ENCODE peak calls at places on chromosome 17, in seven cellular contexts. W is CD8-positive, alpha-beta memory T cell; M is stomach; P is kidney epithelial cell; S is hepatocyte; L is SJSA1; G is psoas muscle. X is an unnamed sample.

GRCh38 chr17:74442291-74442669 is 10.4 kb downstream of the GPRC5C start:
- DNase-seq in L (no peak), S (no peak), M (no peak), P (no peak), G (peak; percentile 48), W (no peak), X (no peak)

GRCh38 chr17:17587614-17588336 is 3.7 kb downstream of the PEMT start:
- DNase-seq in W (no peak), G (no peak), S (no peak), P (no peak), M (no peak), L (no peak), X (no peak)

GRCh38 chr17:10777890-10778289 is 26.0 kb downstream of the TMEM238L start:
- DNase-seq in M (peak; percentile 31), W (no peak), G (no peak), P (no peak), S (no peak), L (no peak), X (no peak)

GRCh38 chr17:76547183-76547641 is 7.4 kb downstream of the PRCD start:
- DNase-seq in W (peak; percentile 76), G (no peak), L (peak; percentile 89), P (no peak), S (peak; percentile 82), M (peak; percentile 51), X (peak; percentile 91)

GRCh38 chr17:63286254-63286653 is 159.9 kb downstream of the CYB561 start:
- DNase-seq in G (no peak), L (no peak), S (no peak), M (no peak), P (no peak), W (no peak), X (no peak)

GRCh38 chr17:57636985-57637667 is 108.0 kb downstream of the CCDC182 start:
- DNase-seq in S (no peak), W (no peak), L (no peak), G (peak; percentile 40), P (no peak), M (no peak), X (peak; percentile 95)

GRCh38 chr17:57234252-57235092 is 21.9 kb upstream of the MSI2 start:
- DNase-seq in G (no peak), M (no peak), W (no peak), L (no peak), P (no peak), S (no peak), X (no peak)

GRCh38 chr17:28498652-28499365 is 7.3 kb upstream of the FOXN1 start:
- DNase-seq in P (no peak), G (no peak), M (no peak), S (no peak), L (no peak), W (no peak), X (no peak)

GRCh38 chr17:29585080-29585751 is 4.2 kb downstream of the GIT1 start:
- DNase-seq in W (no peak), S (no peak), M (no peak), G (peak; percentile 53), L (no peak), P (no peak), X (no peak)

GRCh38 chr17:70636517-70637133 is 467.3 kb downstream of the KCNJ2 start:
- DNase-seq in L (peak; percentile 23), S (peak; percentile 58), M (no peak), W (no peak), G (no peak), P (no peak), X (no peak)

GRCh38 chr17:45961206-45961605 is 37.8 kb upstream of the STH start:
- DNase-seq in S (no peak), W (no peak), M (no peak), L (no peak), G (no peak), P (no peak), X (no peak)

GRCh38 chr17:76643553-76644148 is at the start of gene ST6GALNAC1:
- DNase-seq in L (no peak), S (peak; percentile 64), W (no peak), G (no peak), M (peak; percentile 85), P (no peak), X (no peak)

GRCh38 chr17:57408064-57408811 is 151.9 kb downstream of the MSI2 start:
- DNase-seq in W (no peak), S (peak; percentile 61), G (no peak), L (no peak), P (no peak), M (no peak), X (no peak)

GRCh38 chr17:61880589-61881102 is 17.3 kb upstream of the BRIP1 start:
- DNase-seq in P (no peak), G (no peak), S (no peak), W (no peak), M (no peak), L (no peak), X (no peak)

GRCh38 chr17:14201595-14201994 is 35.1 kb downstream of the CDRT15 start:
- DNase-seq in S (no peak), L (no peak), P (no peak), G (no peak), W (peak; percentile 72), M (no peak), X (no peak)

GRCh38 chr17:61571624-61572023 is 19.4 kb downstream of the NACA2 start:
- DNase-seq in S (no peak), W (no peak), G (no peak), P (no peak), L (no peak), M (no peak), X (no peak)

GRCh38 chr17:31048142-31048541 is 46.6 kb upstream of the NF1 start:
- DNase-seq in W (no peak), M (no peak), G (no peak), P (no peak), S (no peak), L (no peak), X (no peak)

GRCh38 chr17:21089933-21090888 is 36.6 kb upstream of the DHRS7B start:
- DNase-seq in G (no peak), M (no peak), S (no peak), L (no peak), P (no peak), W (no peak), X (no peak)

GRCh38 chr17:47363171-47363570 is 39.4 kb downstream of the EFCAB13 start:
- DNase-seq in W (no peak), M (no peak), G (no peak), S (no peak), L (no peak), P (no peak), X (no peak)

GRCh38 chr17:37743612-37743874 is 1.3 kb downstream of the HNF1B start:
- DNase-seq in P (no peak), W (no peak), S (peak; percentile 81), L (no peak), G (no peak), M (peak; percentile 57), X (no peak)

GRCh38 chr17:78120537-78120936 is 8.0 kb downstream of the TMC6 start:
- DNase-seq in W (peak; percentile 42), G (no peak), P (no peak), M (no peak), L (no peak), S (no peak), X (no peak)

DNA sequence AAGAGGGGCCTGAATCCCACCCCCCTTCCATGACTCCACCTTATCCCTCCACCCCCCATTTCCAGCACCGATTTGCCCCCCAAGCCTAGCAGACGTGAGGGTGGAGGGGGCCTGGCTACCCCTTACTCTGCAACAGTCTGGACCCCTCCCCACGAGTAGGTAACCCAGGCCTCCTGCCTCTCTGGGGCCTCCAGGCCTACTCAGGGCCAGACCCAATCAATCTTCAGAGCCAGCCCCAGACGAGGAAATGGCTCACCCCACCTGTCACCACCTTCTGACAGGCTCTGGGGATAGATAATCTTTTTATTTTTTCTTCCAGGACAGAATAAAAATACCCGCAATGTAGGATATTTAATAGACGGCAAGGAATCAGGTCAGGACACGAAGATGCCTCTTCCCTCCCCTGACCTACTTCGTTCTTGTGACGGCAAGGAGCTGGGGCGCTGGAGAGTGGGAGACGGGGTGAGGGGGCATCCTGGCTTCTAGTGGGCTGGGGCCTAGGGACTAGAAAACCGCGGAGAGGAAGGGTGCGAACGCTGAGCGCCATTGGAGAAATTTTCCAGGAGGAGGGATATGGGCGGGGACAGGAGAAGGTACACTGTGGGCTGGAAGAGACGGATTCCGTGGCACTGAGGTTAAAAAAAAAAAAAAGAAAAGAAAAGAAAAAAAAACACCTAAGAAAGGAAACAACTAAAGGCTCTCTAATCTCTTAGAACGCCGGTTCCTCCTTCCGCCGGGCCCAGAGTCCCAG is 872 bp upstream of the PLXDC1 start:
- DNase-seq in L (no peak), S (peak; percentile 54), G (peak; percentile 60), W (peak; percentile 64), M (no peak), P (no peak), X (peak; percentile 83)
- H3K4me3 ChIP-seq in L (peak overlapping the region; percentile 52), S (peak overlapping the region; percentile 1), G (peak overlapping the region; percentile 84), W (peak overlapping the region; percentile 87), M (peak overlapping the region; percentile 65), P (peak overlapping the region; percentile 32), X (peak overlapping the region; percentile 87)

DNA sequence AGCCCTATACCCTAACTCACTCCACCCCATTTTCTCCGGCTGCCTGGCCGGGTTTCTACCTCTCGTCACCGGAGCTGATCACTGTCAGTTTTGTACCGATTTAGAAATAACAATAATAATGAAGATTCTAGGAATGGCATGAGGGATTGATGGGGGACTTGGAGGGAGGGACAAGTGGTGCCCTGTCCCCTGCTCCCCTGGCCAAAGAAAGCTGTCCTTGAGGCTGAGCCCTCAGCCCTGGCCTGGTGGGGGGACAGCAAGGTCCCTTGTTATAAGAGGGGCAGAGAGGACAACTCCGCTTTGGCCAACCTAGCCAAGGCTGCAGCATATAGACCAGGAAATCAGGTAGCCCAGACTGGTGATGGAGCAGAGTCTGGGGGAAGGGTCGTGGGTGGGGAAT is 10.5 kb downstream of the GAS2L2 start:
- DNase-seq in P (no peak), L (no peak), M (no peak), S (no peak), W (no peak), G (no peak), X (no peak)
- H3K27me3 ChIP-seq in P (peaks cover 62% of the 10 kb centered on the region), L (peaks cover 30% of the 10 kb centered on the region), M (peaks cover 30% of the 10 kb centered on the region), S (peaks cover 32% of the 10 kb centered on the region), W (peaks cover 14% of the 10 kb centered on the region), G (peaks cover 7% of the 10 kb centered on the region), X (peaks cover 3% of the 10 kb centered on the region)

DNA sequence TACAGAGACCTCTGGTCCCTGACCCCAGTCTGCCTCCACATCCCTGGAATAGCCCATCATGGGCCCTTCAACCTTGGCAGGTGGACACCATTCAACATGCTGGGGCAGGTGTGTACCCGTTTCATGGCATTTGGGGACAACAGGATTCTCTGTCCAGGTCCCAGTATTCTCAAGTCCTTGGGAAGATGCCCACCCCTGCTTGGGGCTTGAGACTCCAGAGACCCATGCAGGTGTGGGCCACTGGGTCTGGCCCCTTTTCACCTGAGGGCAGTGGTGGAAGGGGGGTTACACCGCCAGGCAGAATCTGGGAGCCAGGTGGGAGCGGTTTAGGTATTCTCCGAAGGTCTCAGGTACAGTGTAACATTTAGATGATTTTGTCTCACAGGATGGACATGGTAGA is 37.1 kb upstream of the KSR1 start:
- DNase-seq in W (no peak), P (no peak), M (no peak), G (no peak), S (no peak), L (no peak), X (no peak)
- H3K4me3 ChIP-seq in W (no peak overlapping the region), P (no peak overlapping the region), M (no peak overlapping the region), G (no peak overlapping the region), S (no peak overlapping the region), L (no peak overlapping the region), X (no peak overlapping the region)

DNA sequence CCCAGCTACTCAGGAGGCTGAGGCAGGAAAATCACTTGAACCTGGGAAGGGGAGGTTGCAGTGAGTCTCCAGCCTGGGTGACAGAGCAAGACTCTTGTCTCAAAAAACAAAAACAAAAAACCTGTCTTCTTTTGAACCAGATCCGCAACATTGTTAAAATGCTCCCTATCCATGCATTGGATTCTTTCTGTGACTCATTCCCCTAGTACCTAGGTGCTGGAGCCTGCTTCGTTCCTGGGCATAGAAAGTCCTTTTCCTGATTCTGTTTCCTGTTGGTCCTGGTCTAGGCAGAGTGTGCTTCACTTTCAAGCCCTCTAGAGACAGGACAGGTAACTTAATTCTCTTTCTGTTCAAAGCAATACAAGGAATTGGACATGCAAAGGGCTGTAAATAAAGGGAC is 5.2 kb downstream of the EPN2 start:
- DNase-seq in L (no peak), S (peak; percentile 22), P (peak; percentile 9), W (no peak), M (no peak), G (no peak), X (no peak)
- H3K27me3 ChIP-seq in L (no peaks in the 10 kb centered on the region), S (no peaks in the 10 kb centered on the region), P (no peaks in the 10 kb centered on the region), W (no peaks in the 10 kb centered on the region), M (no peaks in the 10 kb centered on the region), G (no peaks in the 10 kb centered on the region), X (no peaks in the 10 kb centered on the region)

X was measured in WERI-Rb-1.